ENCODE peak calls at places on chromosomes 7 and 10, in ten cellular contexts. K, E, P, S, B, Y, C, M, N and J are unnamed samples.

GRCh38 chr7:135121868-135122267 is 26.0 kb upstream of the TMEM140 start:
- DNase-seq in K (no peak), E (no peak), P (no peak), S (no peak), B (no peak), Y (no peak), C (no peak), M (no peak), N (no peak), J (no peak)

GRCh38 chr10:79027147-79028055 is 41.4 kb upstream of the ZMIZ1 start:
- DNase-seq in K (no peak), E (peak; percentile 66), P (no peak), S (no peak), B (no peak), Y (peak; percentile 50), C (peak; percentile 1), M (no peak), N (no peak), J (no peak)

GRCh38 chr10:3347413-3348147 is 175.0 kb upstream of the PITRM1 start:
- DNase-seq in K (no peak), E (no peak), P (no peak), S (no peak), B (no peak), Y (no peak), C (no peak), M (no peak), N (no peak), J (no peak)

GRCh38 chr7:79936281-79936983 is 198.2 kb upstream of the GNAI1 start:
- DNase-seq in K (no peak), E (no peak), P (no peak), S (no peak), B (no peak), Y (peak; percentile 13), C (no peak), M (peak; percentile 88), N (no peak), J (no peak)

GRCh38 chr10:113764598-113764997 is 13.1 kb downstream of the PLEKHS1 start:
- DNase-seq in K (no peak), E (no peak), P (no peak), S (no peak), B (no peak), Y (no peak), C (no peak), M (no peak), N (no peak), J (no peak)

GRCh38 chr10:124251317-124251716 is 157.9 kb upstream of the CHST15 start:
- DNase-seq in K (no peak), E (no peak), P (no peak), S (no peak), B (no peak), Y (no peak), C (no peak), M (no peak), N (no peak), J (no peak)

GRCh38 chr7:7159063-7159645 is 23.2 kb upstream of the C1GALT1 start:
- DNase-seq in K (no peak), E (no peak), P (no peak), S (no peak), B (no peak), Y (no peak), C (no peak), M (peak; percentile 23), N (no peak), J (no peak)

GRCh38 chr10:29811751-29812427 is 177.1 kb upstream of the SVIL start:
- DNase-seq in K (peak; percentile 97), E (no peak), P (peak; percentile 74), S (peak; percentile 64), B (peak; percentile 33), Y (peak; percentile 79), C (peak; percentile 12), M (peak; percentile 98), N (peak; percentile 12), J (peak; percentile 69)